ENCODE peak calls at places on chromosome 14, in five cellular contexts. S is AG09309, N is pancreas, W is cardiac muscle cell, Z is epithelial cell of esophagus. L is an unnamed sample.

GRCh38 chr14:61567838-61568571 is 127.3 kb upstream of the HIF1A start:
- DNase-seq in S (no peak), N (no peak), W (no peak), Z (no peak), L (no peak)

GRCh38 chr14:26984318-26985177 is 386.7 kb upstream of the NOVA1 start:
- DNase-seq in Z (peak), S (no peak), W (peak), N (peak), L (peak)

GRCh38 chr14:22478670-22479069 is 110.4 kb downstream of the DAD1 start:
- DNase-seq in S (no peak), Z (no peak), W (peak), N (no peak), L (no peak)

GRCh38 chr14:23119362-23120327 is 590 bp upstream of the CEBPE start:
- DNase-seq in S (no peak), N (no peak), W (no peak), Z (no peak), L (no peak)

GRCh38 chr14:103296007-103296406 is 38.0 kb upstream of the EIF5 start:
- DNase-seq in Z (peak), N (no peak), W (peak), S (no peak), L (no peak)

GRCh38 chr14:102363182-102363952 is 626 bp downstream of the TECPR2 start:
- DNase-seq in N (no peak), W (peak), Z (peak), S (no peak), L (no peak)

GRCh38 chr14:97417331-97417730 is 620.1 kb downstream of the VRK1 start:
- DNase-seq in S (no peak), W (no peak), N (no peak), Z (no peak), L (no peak)

GRCh38 chr14:61388976-61389576 is 67.7 kb downstream of the PRKCH start:
- DNase-seq in Z (peak), N (no peak), W (no peak), S (no peak), L (no peak)

GRCh38 chr14:77108753-77109152 is 10.7 kb downstream of the CIPC start:
- DNase-seq in Z (no peak), N (no peak), W (no peak), S (no peak), L (no peak)

GRCh38 chr14:91996951-91997371 is 42.9 kb downstream of the TRIP11 start:
- DNase-seq in W (peak), Z (peak), S (peak), N (no peak), L (no peak)

GRCh38 chr14:32329146-32329545 is at the start of gene AKAP6:
- DNase-seq in S (no peak), Z (no peak), W (no peak), N (no peak), L (no peak)

GRCh38 chr14:74946659-74947281 is 8.6 kb downstream of the PGF start:
- DNase-seq in S (no peak), W (peak), N (no peak), Z (peak), L (peak)

GRCh38 chr14:61602733-61603077 is 92.6 kb upstream of the HIF1A start:
- DNase-seq in S (no peak), N (no peak), Z (no peak), W (peak), L (no peak)

GRCh38 chr14:81940636-81941035 is 407.0 kb upstream of the SEL1L start:
- DNase-seq in S (no peak), W (no peak), Z (no peak), N (no peak), L (no peak)
- TF ChIP-seq CTCF in S (no peak), W (no peak), Z (no peak), N (no peak), L (no peak)

GRCh38 chr14:96393292-96393691 is 1.4 kb downstream of the AK7 start:
- DNase-seq in W (no peak), S (no peak), Z (no peak), N (no peak), L (no peak)
- H3K4me3 ChIP-seq in W (no peak), S (no peak), Z (no peak), N (no peak), L (no peak)

DNA sequence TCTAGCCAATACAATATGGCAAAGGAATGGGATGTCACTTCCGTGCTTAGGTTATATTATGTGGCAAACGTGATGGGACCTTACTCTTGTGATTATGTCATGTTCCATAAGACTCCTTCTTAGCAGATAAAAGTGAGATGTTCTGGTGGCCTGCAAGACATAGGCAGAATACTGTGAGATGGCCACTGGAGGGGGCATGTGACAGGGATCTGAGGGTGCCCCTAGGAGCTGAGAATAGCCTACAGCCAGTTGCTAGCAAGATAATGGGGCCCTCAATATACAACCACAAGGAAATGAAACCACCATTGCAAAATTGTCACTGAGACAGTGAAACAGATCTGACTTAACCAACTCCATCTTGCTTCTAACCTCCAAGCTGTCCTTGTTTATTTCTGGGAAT is 151.4 kb upstream of the SSTR1 start:
- DNase-seq in S (no peak), N (no peak), W (no peak), Z (no peak), L (no peak)
- TF ChIP-seq CTCF in S (no peak), N (no peak), W (no peak), Z (no peak), L (no peak)

GRCh38 chr14:62661818-62662217 is 383.4 kb downstream of the KCNH5 start:
- DNase-seq in W (peak), S (no peak), Z (peak), N (no peak), L (no peak)

GRCh38 chr14:62655161-62655560 is 390.1 kb downstream of the KCNH5 start:
- DNase-seq in N (no peak), S (no peak), W (no peak), Z (no peak), L (no peak)

GRCh38 chr14:62662811-62663477 is 382.3 kb downstream of the KCNH5 start:
- DNase-seq in N (no peak), W (peak), Z (no peak), S (no peak), L (peak)

GRCh38 chr14:62654641-62655040 is 390.6 kb downstream of the KCNH5 start:
- DNase-seq in S (no peak), N (no peak), Z (no peak), W (peak), L (no peak)

DNA sequence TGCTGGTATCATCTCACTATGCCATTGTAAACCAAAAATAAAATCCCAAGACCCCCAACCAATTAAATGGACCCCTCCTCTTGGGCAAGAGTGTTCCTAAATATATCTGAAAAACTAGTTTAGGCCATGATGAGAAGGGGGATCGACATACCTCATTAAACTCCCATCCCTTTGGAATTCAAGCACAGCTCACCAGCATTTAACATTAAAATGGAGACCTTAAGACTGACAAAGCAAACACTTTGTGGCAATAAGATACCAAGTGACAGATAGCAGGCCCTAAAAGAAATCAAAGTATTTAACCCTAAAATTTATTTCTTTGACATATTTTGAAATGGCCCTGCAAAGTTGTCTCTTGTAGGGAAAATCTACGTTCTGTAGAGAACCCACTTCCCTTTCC is 387.9 kb downstream of the KCNH5 start:
- DNase-seq in S (no peak), W (no peak), Z (no peak), N (no peak), L (no peak)
- H3K4me3 ChIP-seq in S (no peak), W (no peak), Z (no peak), N (no peak), L (no peak)

DNA sequence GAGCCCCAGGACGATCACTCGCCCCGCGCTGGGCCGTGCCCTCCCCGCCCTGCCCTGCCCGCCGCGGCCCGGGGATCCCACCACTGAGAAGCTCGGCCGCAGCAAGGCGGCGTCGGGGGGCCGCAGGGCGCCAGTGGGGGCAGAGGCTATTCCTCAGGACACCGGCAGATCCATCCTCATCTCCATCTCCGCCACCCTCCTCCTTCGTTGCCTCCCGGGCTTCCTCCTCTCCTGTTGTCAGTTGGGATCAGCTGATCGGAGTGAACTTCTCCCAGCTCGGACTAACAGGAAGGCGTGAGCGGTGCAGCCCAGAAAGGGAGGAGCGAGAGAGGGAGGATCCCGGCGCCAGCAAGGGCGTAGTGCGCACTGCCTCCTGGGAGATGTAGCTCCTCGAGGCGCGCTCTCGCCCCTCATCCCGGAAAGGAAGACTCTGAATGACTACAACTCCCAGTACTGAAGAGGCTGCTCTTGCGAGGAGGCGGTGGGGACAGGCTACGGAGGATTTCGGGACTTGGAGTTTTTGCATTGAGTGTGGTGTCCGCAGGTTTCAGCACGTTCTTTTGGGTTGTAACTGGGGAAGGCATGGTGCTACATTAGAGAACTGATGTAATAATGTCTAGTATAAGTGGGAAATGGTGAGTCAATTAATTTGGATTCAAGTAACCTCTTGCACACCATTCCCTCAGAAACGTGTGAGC is at the start of gene ZFYVE1:
- DNase-seq in N (peak), W (peak), S (peak), Z (peak), L (peak)
- TF ChIP-seq CTCF in N (no peak), W (no peak), S (no peak), Z (no peak), L (no peak)

GRCh38 chr14:93981874-93982683 is 5.7 kb upstream of the ASB2 start:
- DNase-seq in S (no peak), N (no peak), Z (no peak), W (no peak), L (no peak)
- H3K4me3 ChIP-seq in S (no peak), N (no peak), Z (no peak), W (no peak), L (no peak)

DNA sequence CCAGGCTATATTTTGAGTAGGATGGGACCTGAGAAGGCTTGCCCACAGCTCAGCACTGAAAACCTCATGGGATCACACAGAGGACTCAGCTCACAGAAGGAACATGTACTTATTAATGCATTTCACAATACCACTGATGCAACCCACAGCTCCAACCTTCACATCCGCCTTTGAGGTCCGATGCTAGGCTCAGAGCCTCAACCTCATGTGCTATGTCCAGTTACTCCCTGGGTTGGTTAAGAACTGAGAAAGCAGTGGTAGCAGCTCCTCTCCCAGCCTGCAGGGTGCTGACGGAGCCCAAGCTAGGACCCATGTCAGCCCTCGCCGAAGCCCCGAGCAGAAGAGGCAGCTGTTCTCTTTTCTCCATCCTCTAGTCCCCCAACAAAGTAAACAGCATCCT is 52.9 kb downstream of the SPTB start:
- DNase-seq in Z (peak), S (no peak), N (no peak), W (peak), L (no peak)
- TF ChIP-seq CTCF in Z (no peak), S (no peak), N (no peak), W (no peak), L (no peak)

DNA sequence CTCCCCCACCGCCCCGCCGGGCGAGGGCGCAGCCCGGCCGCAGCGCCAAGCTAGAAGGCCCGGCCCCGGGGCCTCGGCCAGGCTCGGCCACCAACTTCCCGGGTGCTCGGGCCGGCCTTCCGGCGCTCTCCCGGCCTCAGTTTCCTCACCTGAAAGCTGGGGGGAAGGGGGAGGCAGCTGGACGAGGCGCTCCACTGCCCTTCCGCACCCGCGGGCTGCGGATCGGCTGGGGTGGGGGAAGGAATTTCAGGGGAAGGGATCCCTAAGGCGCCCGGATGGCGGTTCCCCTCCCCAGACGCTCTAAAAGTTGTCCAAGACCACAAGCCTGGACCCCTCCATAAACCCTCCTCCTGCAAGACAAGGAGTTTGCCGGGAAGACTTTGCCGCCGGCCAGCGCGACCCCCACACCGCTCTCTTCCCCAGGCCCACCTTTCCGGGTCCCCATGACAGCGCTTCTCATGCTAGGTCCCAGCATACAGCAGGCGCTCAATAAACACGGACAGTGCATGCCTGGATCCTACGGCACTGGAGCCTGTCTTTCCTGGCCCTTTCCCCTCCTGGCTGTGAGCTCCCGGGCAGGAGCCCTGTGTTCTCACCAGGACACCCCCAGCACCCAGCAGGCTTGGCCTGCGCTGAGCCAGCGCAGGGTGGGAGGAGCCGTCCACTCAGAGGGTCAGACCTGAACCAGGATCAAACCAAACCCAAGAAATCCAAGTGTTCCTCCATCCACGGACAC is 18.1 kb downstream of the BEGAIN start:
- DNase-seq in N (no peak), Z (no peak), W (no peak), S (no peak), L (no peak)
- H3K4me3 ChIP-seq in N (no peak), Z (no peak), W (peak), S (no peak), L (no peak)

GRCh38 chr14:90114554-90114953 is 52.8 kb downstream of the KCNK13 start:
- DNase-seq in S (no peak), N (no peak), W (no peak), Z (peak), L (peak)
- TF ChIP-seq CTCF in S (peak), N (no peak), W (peak), Z (peak), L (no peak)

DNA sequence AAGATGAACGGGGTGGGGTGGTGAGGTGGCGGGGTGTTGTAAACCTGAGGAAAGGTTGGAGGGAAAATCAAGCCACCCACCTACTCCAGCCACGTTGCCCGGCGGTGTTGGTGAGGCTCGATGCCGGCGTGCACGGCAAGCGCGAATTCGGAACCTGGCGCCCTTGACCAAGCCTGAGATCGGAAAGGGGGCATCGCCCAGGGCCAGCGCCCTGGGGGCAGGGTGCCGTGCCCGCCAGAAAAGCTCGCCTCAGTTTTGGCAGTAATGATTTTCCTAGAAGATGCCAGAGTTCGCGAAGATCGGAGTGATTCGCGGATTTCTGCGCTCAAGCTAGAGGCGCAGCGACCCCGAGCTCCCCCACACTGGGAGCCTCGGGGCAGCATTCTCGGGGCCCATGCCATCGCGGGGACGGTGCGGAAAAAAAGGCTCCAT is 804 bp downstream of the STXBP6 start:
- DNase-seq in Z (no peak), N (peak), S (no peak), W (peak), L (no peak)
- H3K4me3 ChIP-seq in Z (no peak), N (peak), S (peak), W (peak), L (peak)